ENCODE peak calls at places on chromosomes 13 and 19, in six cellular contexts. S, M, K, X, Z and J are unnamed samples.

GRCh38 chr13:100941377-100941776 is 266.8 kb upstream of the TMTC4 start:
- DNase-seq in S (no peak), M (no peak), K (no peak), X (no peak), Z (no peak), J (no peak)

GRCh38 chr19:56355517-56355916 is 37.8 kb downstream of the ZNF582 start:
- DNase-seq in S (no peak), M (no peak), K (no peak), X (no peak), Z (no peak), J (no peak)

GRCh38 chr19:47700934-47701716 is 12.1 kb upstream of the EHD2 start:
- DNase-seq in S (no peak), M (no peak), K (no peak), X (no peak), Z (no peak), J (no peak)

GRCh38 chr13:67224148-67224846 is 5.8 kb downstream of the PCDH9 start:
- DNase-seq in S (peak), M (peak), K (peak), X (peak), Z (peak), J (no peak)

GRCh38 chr19:51668167-51668566 is 21.5 kb upstream of the SIGLEC14 start:
- DNase-seq in S (no peak), M (no peak), K (no peak), X (no peak), Z (no peak), J (no peak)

GRCh38 chr13:102940143-102940542 is 94.3 kb downstream of the ERCC5 start:
- DNase-seq in S (no peak), M (no peak), K (no peak), X (peak), Z (peak), J (no peak)

GRCh38 chr13:42367836-42368235 is 95.9 kb downstream of the AKAP11 start:
- DNase-seq in S (no peak), M (no peak), K (no peak), X (no peak), Z (no peak), J (no peak)

GRCh38 chr13:27868639-27869435 is 51.0 kb upstream of the PDX1 start:
- DNase-seq in S (peak), M (peak), K (no peak), X (peak), Z (peak), J (peak)

GRCh38 chr19:35404879-35405622 is 34.2 kb downstream of the GPR42 start:
- DNase-seq in S (peak), M (peak), K (no peak), X (peak), Z (peak), J (no peak)

GRCh38 chr13:46035066-46035465 is 17.5 kb downstream of the ZC3H13 start:
- DNase-seq in S (no peak), M (no peak), K (no peak), X (no peak), Z (no peak), J (no peak)
- H3K4me3 ChIP-seq in S (no peak), M (no peak), K (no peak), X (no peak), Z (no peak), J (no peak)

GRCh38 chr13:112062619-112063308 is 4.2 kb upstream of the SOX1 start:
- DNase-seq in S (no peak), M (no peak), K (no peak), X (no peak), Z (peak), J (no peak)
- H3K4me3 ChIP-seq in S (no peak), M (no peak), K (no peak), X (no peak), Z (peak), J (no peak)

GRCh38 chr19:40689339-40690049 is 957 bp downstream of the NUMBL start:
- DNase-seq in S (no peak), M (peak), K (no peak), X (no peak), Z (peak), J (no peak)

GRCh38 chr19:40686882-40687524 is 3.4 kb downstream of the NUMBL start:
- DNase-seq in S (no peak), M (no peak), K (no peak), X (peak), Z (no peak), J (no peak)

GRCh38 chr19:40688294-40688693 is 2.2 kb downstream of the NUMBL start:
- DNase-seq in S (no peak), M (no peak), K (no peak), X (no peak), Z (no peak), J (no peak)

GRCh38 chr19:40688987-40689338 is 1.5 kb downstream of the NUMBL start:
- DNase-seq in S (no peak), M (no peak), K (no peak), X (no peak), Z (no peak), J (no peak)

GRCh38 chr19:40687525-40688016 is 2.9 kb downstream of the NUMBL start:
- DNase-seq in S (peak), M (peak), K (no peak), X (peak), Z (no peak), J (no peak)
- H3K4me3 ChIP-seq in S (peak), M (peak), K (no peak), X (no peak), Z (no peak), J (no peak)

GRCh38 chr19:38318595-38319142 is 976 bp upstream of the KCNK6 start:
- DNase-seq in S (no peak), M (no peak), K (no peak), X (no peak), Z (no peak), J (no peak)

GRCh38 chr19:38319421-38320258 is at the start of gene KCNK6:
- DNase-seq in S (no peak), M (peak), K (peak), X (no peak), Z (peak), J (no peak)

GRCh38 chr19:38321646-38322323 is 2.1 kb downstream of the KCNK6 start:
- DNase-seq in S (peak), M (peak), K (no peak), X (no peak), Z (no peak), J (no peak)

GRCh38 chr19:38323276-38323675 is 3.6 kb downstream of the KCNK6 start:
- DNase-seq in S (no peak), M (no peak), K (no peak), X (no peak), Z (no peak), J (no peak)

DNA sequence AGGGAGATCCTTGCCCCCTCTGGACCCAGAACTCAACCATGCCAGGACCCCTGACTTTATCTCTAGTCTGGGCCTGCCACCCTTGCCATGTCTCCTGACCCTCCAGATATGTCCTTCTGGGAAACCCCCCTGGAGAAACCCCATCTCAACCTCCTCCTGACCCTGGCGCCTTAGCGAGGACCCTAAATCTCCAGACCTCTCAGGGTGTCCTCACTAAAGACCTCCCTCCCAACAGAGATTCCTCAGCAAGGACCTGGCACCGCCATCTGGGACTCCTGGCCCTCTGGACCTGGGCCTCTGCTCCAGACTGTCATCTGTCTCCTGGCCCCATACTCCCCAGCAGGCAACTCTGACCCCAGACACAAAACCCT is 1.3 kb downstream of the KCNK6 start:
- DNase-seq in S (no peak), M (no peak), K (no peak), X (no peak), Z (no peak), J (no peak)
- H3K4me3 ChIP-seq in S (no peak), M (peak), K (peak), X (no peak), Z (peak), J (peak)

GRCh38 chr13:33230178-33230881 is 55.2 kb downstream of the STARD13 start:
- DNase-seq in S (peak), M (peak), K (no peak), X (no peak), Z (no peak), J (no peak)
- H3K4me3 ChIP-seq in S (no peak), M (no peak), K (no peak), X (no peak), Z (no peak), J (no peak)